ENCODE peak calls at places on chromosomes 3 and 15, in six cellular contexts. P, B, X, H, M and F are unnamed samples.

GRCh38 chr15:34039506-34040123 is 611 bp upstream of the AVEN start:
- DNase-seq in B (no peak), H (peak; percentile 34), P (no peak), X (no peak), M (no peak), F (no peak)

GRCh38 chr3:186552408-186553031 is 8.3 kb upstream of the CRYGS start:
- DNase-seq in P (no peak), B (no peak), X (no peak), M (no peak), H (no peak), F (no peak)

GRCh38 chr3:24573576-24573975 is 78.9 kb upstream of the THRB start:
- DNase-seq in B (no peak), H (no peak), M (no peak), P (no peak), X (no peak), F (no peak)

GRCh38 chr3:12993022-12993622 is 80.1 kb downstream of the IQSEC1 start:
- DNase-seq in B (peak; percentile 51), M (no peak), P (peak; percentile 68), X (no peak), H (no peak), F (no peak)

GRCh38 chr3:170258105-170258487 is 35.9 kb downstream of the PRKCI start:
- DNase-seq in X (no peak), H (no peak), P (no peak), B (no peak), M (no peak), F (no peak)

GRCh38 chr3:3180421-3180820 is 930 bp upstream of the CRBN start:
- DNase-seq in H (no peak), X (no peak), B (no peak), P (no peak), M (no peak), F (no peak)

GRCh38 chr3:141454906-141455602 is 31.8 kb upstream of the RASA2 start:
- DNase-seq in H (peak; percentile 87), B (no peak), P (peak; percentile 72), X (no peak), M (peak; percentile 87), F (no peak)

GRCh38 chr3:14135581-14135980 is 10.7 kb downstream of the TMEM43 start:
- DNase-seq in H (no peak), B (no peak), X (no peak), P (no peak), M (no peak), F (no peak)

GRCh38 chr3:47421741-47422649 is 41.2 kb downstream of the PTPN23 start:
- DNase-seq in M (no peak), H (peak; percentile 25), B (peak; percentile 61), P (no peak), X (no peak), F (no peak)

GRCh38 chr3:192011137-192011536 is 550.2 kb downstream of the PYDC2 start:
- DNase-seq in P (no peak), B (no peak), X (no peak), H (peak; percentile 1), M (no peak), F (no peak)

GRCh38 chr15:69847625-69848024 is 250.1 kb downstream of the TLE3 start:
- DNase-seq in B (no peak), X (no peak), H (peak; percentile 63), P (no peak), M (no peak), F (no peak)

GRCh38 chr3:10232138-10232537 is 16.1 kb upstream of the TATDN2 start:
- DNase-seq in X (no peak), H (no peak), P (peak; percentile 4), M (no peak), B (no peak), F (no peak)

GRCh38 chr3:33537135-33537534 is 96.9 kb upstream of the UBP1 start:
- DNase-seq in P (no peak), B (peak; percentile 68), H (peak; percentile 23), X (no peak), M (no peak), F (no peak)

GRCh38 chr15:40244961-40245523 is 6.2 kb downstream of the PAK6 start:
- DNase-seq in P (no peak), H (no peak), B (peak; percentile 35), X (no peak), M (no peak), F (no peak)

GRCh38 chr15:70770863-70771262 is 7.5 kb upstream of the UACA start:
- DNase-seq in P (no peak), M (peak; percentile 78), H (no peak), X (no peak), B (no peak), F (no peak)

GRCh38 chr15:57570340-57570739 is 21.4 kb upstream of the MYZAP start:
- DNase-seq in H (no peak), M (no peak), X (no peak), B (no peak), P (no peak), F (no peak)

GRCh38 chr3:128353991-128354687 is 112.6 kb downstream of the DNAJB8 start:
- DNase-seq in H (no peak), B (no peak), X (no peak), P (peak; percentile 43), M (no peak), F (no peak)

GRCh38 chr15:68203486-68203885 is 1.6 kb downstream of the CALML4 start:
- DNase-seq in P (no peak), B (no peak), X (peak; percentile 44), M (no peak), H (no peak), F (no peak)

GRCh38 chr15:68187559-68187958 is 17.6 kb downstream of the CALML4 start:
- DNase-seq in P (no peak), X (peak; percentile 76), H (peak; percentile 93), M (peak; percentile 49), B (peak; percentile 80), F (peak; percentile 45)

GRCh38 chr3:49313902-49314676 is 25.8 kb downstream of the USP4 start:
- DNase-seq in B (no peak), H (peak; percentile 9), X (no peak), M (no peak), P (no peak), F (no peak)

GRCh38 chr15:77589839-77590238 is 42.9 kb downstream of the LINGO1 start:
- DNase-seq in P (no peak), X (no peak), H (peak; percentile 76), B (peak; percentile 71), M (no peak), F (peak; percentile 81)

GRCh38 chr3:56494679-56495322 is 26.5 kb upstream of the ERC2 start:
- DNase-seq in H (peak; percentile 87), X (no peak), M (peak; percentile 84), B (peak; percentile 87), P (peak; percentile 82), F (peak; percentile 3)

GRCh38 chr3:124768812-124769211 is 38.6 kb downstream of the UMPS start:
- DNase-seq in P (peak; percentile 44), H (no peak), X (no peak), M (peak; percentile 65), B (peak; percentile 52), F (no peak)

GRCh38 chr15:69391046-69391757 is 22.9 kb upstream of the KIF23 start:
- DNase-seq in H (no peak), X (peak; percentile 32), P (no peak), M (no peak), B (peak; percentile 44), F (no peak)

GRCh38 chr3:25992606-25993005 is 202.7 kb downstream of the OXSM start:
- DNase-seq in M (no peak), H (no peak), B (no peak), P (no peak), X (no peak), F (no peak)
- H3K27ac ChIP-seq in M (no peak overlapping the region), H (no peak overlapping the region), B (no peak overlapping the region), P (no peak overlapping the region), X (no peak overlapping the region), F (no peak overlapping the region)

GRCh38 chr15:41892621-41893421 is 1.0 kb downstream of the SPTBN5 start:
- DNase-seq in M (no peak), B (peak; percentile 98), H (no peak), X (no peak), P (no peak), F (no peak)

GRCh38 chr15:41893422-41894250 is at the start of gene SPTBN5:
- DNase-seq in X (no peak), B (no peak), H (no peak), P (peak; percentile 45), M (no peak), F (no peak)

GRCh38 chr15:41890050-41890690 is 3.7 kb downstream of the SPTBN5 start:
- DNase-seq in P (no peak), X (no peak), H (no peak), M (no peak), B (no peak), F (no peak)

GRCh38 chr15:41891226-41891625 is 2.6 kb downstream of the SPTBN5 start:
- DNase-seq in M (no peak), H (no peak), B (no peak), P (no peak), X (no peak), F (no peak)

DNA sequence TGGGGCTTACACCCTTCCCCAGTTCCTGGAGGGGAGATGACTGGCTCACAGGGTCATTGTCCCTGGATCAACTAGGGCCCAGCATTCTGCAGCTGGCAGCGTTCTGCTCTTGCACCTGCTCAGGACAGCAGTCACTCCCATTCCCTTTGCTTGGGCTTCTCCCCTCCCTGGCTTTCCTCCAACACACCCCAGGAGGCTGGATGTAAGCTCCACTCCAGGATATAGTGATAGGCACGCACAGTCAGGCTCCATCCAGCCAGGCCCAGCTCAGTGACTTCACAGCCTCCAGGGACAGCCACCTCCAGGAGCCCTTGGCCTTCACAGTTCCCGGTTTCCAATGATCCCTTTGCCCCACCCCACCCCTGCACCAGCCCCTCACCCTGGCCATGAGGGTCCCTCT is 1.9 kb downstream of the SPTBN5 start:
- DNase-seq in P (no peak), B (peak; percentile 85), H (no peak), X (no peak), M (no peak), F (no peak)
- H3K27ac ChIP-seq in P (no peak overlapping the region), B (peak overlapping the region; percentile 62), H (no peak overlapping the region), X (peak overlapping the region; percentile 87), M (peak overlapping the region; percentile 97), F (no peak overlapping the region)

GRCh38 chr15:36577082-36577481 is 2.3 kb upstream of the CDIN1 start:
- DNase-seq in M (no peak), H (no peak), X (no peak), P (no peak), B (no peak), F (no peak)

GRCh38 chr15:36579792-36580431 is 486 bp downstream of the CDIN1 start:
- DNase-seq in X (no peak), M (peak; percentile 27), B (peak; percentile 47), H (no peak), P (no peak), F (no peak)

GRCh38 chr15:36571301-36571700 is 8.1 kb upstream of the CDIN1 start:
- DNase-seq in P (no peak), B (no peak), H (no peak), X (no peak), M (no peak), F (no peak)

DNA sequence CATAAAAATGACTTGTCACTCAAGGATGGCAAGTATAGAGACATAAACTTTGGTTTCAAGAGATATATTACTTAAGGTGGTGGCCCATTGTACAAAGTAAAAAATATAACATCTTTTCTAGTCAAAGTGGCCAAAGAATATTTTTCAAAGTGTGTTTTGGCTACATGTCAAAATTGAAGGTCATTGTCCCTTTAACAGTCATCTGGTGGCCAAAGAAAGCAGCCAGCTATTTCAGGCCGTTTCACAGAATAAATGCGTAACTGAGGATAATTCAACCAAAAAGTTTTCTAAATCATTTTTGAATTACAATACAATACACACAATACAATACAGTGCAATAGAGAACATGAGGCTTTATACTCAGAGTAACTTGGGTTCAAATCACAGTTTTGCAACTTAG is 4.2 kb upstream of the CDIN1 start:
- DNase-seq in M (no peak), B (no peak), P (no peak), H (no peak), X (no peak), F (no peak)
- H3K27ac ChIP-seq in M (no peak overlapping the region), B (no peak overlapping the region), P (no peak overlapping the region), H (peak overlapping the region; percentile 95), X (no peak overlapping the region), F (no peak overlapping the region)

GRCh38 chr3:152284906-152285305 is 16.2 kb downstream of the MBNL1 start:
- DNase-seq in X (no peak), B (no peak), P (no peak), M (no peak), H (no peak), F (no peak)
- H3K27ac ChIP-seq in X (no peak overlapping the region), B (no peak overlapping the region), P (no peak overlapping the region), M (no peak overlapping the region), H (no peak overlapping the region), F (no peak overlapping the region)